ENCODE peak calls at places on chromosomes 6 and 20, in ten cellular contexts. V, Y, R, U, H, I, D, X, O and G are unnamed samples.

GRCh38 chr6:168047841-168048723 is 30.9 kb downstream of the FRMD1 start:
- DNase-seq in Y (no peak), R (no peak), U (peak; percentile 37), I (no peak), D (no peak), X (no peak), H (no peak), V (no peak), O (no peak), G (no peak)

GRCh38 chr6:52361347-52361944 is 505 bp upstream of the PAQR8 start:
- DNase-seq in Y (peak; percentile 51), V (peak; percentile 19), R (no peak), H (peak; percentile 4), I (no peak), X (no peak), U (no peak), O (no peak), D (peak; percentile 7), G (no peak)

GRCh38 chr6:90584636-90585255 is 2.1 kb downstream of the MAP3K7 start:
- DNase-seq in R (peak; percentile 38), Y (no peak), I (no peak), H (peak; percentile 61), U (no peak), V (no peak), O (peak; percentile 4), D (no peak), X (no peak), G (no peak)

GRCh38 chr20:45061244-45061643 is 39.7 kb downstream of the KCNS1 start:
- DNase-seq in V (no peak), H (peak; percentile 93), U (no peak), X (peak; percentile 96), O (peak; percentile 89), D (no peak), I (peak; percentile 71), R (no peak), Y (no peak), G (no peak)

GRCh38 chr6:54291146-54291545 is 17.1 kb upstream of the TINAG start:
- DNase-seq in U (no peak), O (peak; percentile 63), Y (no peak), H (peak; percentile 70), V (no peak), I (no peak), X (peak; percentile 66), R (peak; percentile 35), D (no peak), G (no peak)

GRCh38 chr6:144263786-144264185 is 21.3 kb upstream of the UTRN start:
- DNase-seq in I (no peak), R (no peak), D (no peak), X (no peak), Y (no peak), U (no peak), H (peak; percentile 38), O (no peak), V (no peak), G (no peak)

GRCh38 chr20:38198238-38198861 is 33.3 kb upstream of the TGM2 start:
- DNase-seq in U (no peak), X (peak; percentile 31), O (no peak), R (no peak), D (no peak), I (no peak), H (peak; percentile 73), Y (peak; percentile 35), V (no peak), G (no peak)

GRCh38 chr20:47235111-47235510 is 121.4 kb downstream of the ZMYND8 start:
- DNase-seq in D (no peak), O (no peak), V (no peak), X (no peak), Y (no peak), R (no peak), I (no peak), H (no peak), U (no peak), G (no peak)

GRCh38 chr6:39594304-39594703 is 130.9 kb downstream of the KIF6 start:
- DNase-seq in Y (no peak), H (no peak), O (no peak), D (no peak), R (no peak), U (no peak), I (no peak), X (no peak), V (no peak), G (no peak)

GRCh38 chr20:19435820-19436219 is 223.4 kb downstream of the SLC24A3 start:
- DNase-seq in O (no peak), I (no peak), H (no peak), X (no peak), V (no peak), D (no peak), Y (no peak), R (no peak), U (no peak), G (no peak)

GRCh38 chr6:107460074-107460631 is 789 bp upstream of the PDSS2 start:
- DNase-seq in H (peak; percentile 4), Y (no peak), V (no peak), O (peak; percentile 21), I (no peak), R (no peak), D (no peak), U (no peak), X (no peak), G (no peak)

GRCh38 chr6:107458687-107459282 is 579 bp downstream of the PDSS2 start:
- DNase-seq in R (peak; percentile 56), U (peak; percentile 62), Y (no peak), I (peak; percentile 29), O (peak; percentile 14), X (peak; percentile 26), V (peak; percentile 22), H (peak; percentile 22), D (peak; percentile 10), G (no peak)

GRCh38 chr6:107459283-107460073 is at the start of gene PDSS2:
- DNase-seq in X (peak; percentile 94), I (peak; percentile 86), O (peak; percentile 96), U (peak; percentile 99), D (peak; percentile 97), H (peak; percentile 95), Y (peak; percentile 100), V (peak; percentile 99), R (peak; percentile 98), G (peak; percentile 94)
- TF ChIP-seq CTCF in X (peak; percentile 49), I (peak; percentile 23), O (peak; percentile 65), U (no peak), D (no peak), H (peak; percentile 63), Y (peak; percentile 82), V (peak; percentile 57), R (peak; percentile 37), G (peak; percentile 72)

GRCh38 chr20:5865604-5866003 is 84.7 kb downstream of the TRMT6 start:
- DNase-seq in V (no peak), O (no peak), Y (no peak), U (no peak), X (no peak), H (no peak), I (no peak), R (no peak), D (no peak), G (no peak)

GRCh38 chr20:5863040-5863811 is 87.1 kb downstream of the TRMT6 start:
- DNase-seq in H (peak; percentile 72), I (no peak), U (no peak), Y (no peak), O (peak; percentile 89), D (no peak), X (peak; percentile 72), R (no peak), V (peak; percentile 15), G (no peak)

GRCh38 chr20:5862703-5863039 is 87.7 kb downstream of the TRMT6 start:
- DNase-seq in H (no peak), X (no peak), V (no peak), O (peak; percentile 32), R (no peak), U (no peak), Y (no peak), I (no peak), D (no peak), G (no peak)

GRCh38 chr20:5864428-5864827 is 85.9 kb downstream of the TRMT6 start:
- DNase-seq in D (no peak), U (no peak), V (no peak), H (no peak), X (no peak), O (no peak), Y (no peak), I (no peak), R (no peak), G (no peak)

GRCh38 chr20:5864873-5865582 is 85.3 kb downstream of the TRMT6 start:
- DNase-seq in O (peak; percentile 83), V (no peak), D (no peak), R (no peak), X (peak; percentile 58), Y (no peak), U (no peak), I (no peak), H (peak; percentile 67), G (no peak)
- TF ChIP-seq CTCF in O (no peak), V (no peak), D (no peak), R (no peak), X (no peak), Y (no peak), U (no peak), I (no peak), H (no peak), G (no peak)

DNA sequence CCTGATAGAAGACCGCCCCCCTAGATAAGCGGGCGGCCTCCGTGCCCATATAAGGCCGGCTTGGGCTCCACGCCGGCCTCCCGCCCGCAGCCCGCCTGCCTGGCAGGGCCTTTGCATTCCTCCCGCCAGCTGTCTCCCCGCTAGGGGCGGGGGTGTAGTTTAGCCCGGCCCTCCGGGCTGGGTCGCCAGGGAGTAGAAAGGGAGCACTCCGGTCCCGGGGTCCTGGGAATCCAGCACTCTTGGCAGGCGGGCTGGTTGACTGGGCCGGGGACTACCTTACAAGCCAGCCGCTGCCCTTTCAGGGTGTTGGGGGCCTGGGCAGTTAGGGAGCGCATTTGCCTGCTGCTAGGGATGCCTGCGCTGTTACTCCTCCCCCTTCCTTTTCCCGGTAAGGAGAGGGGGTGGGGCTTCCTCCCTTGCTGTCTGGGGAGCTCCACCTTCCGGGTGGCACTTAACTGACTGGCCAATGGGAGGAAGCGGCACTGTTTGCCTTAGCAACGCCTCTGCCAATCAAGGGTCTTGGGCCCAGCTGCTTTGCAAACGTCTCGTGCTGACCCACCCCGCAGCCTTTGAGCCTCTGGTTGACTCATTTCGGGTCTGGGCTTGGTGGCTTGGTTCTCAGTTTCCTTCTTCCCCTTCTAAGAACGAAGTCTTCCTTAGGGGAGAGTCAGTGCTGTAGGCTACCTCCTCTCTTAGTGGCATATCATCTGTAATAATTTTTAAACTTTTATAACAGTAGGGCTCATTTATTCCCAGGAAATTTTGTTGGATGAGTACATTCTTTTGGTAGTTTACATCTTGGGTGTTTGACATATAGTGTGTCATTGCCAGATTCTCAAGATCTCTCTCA is 3.4 kb downstream of the SRF start:
- DNase-seq in O (peak; percentile 99), U (peak; percentile 97), H (peak; percentile 99), R (peak; percentile 99), D (peak; percentile 94), X (peak; percentile 98), V (peak; percentile 95), I (peak; percentile 98), Y (peak; percentile 99), G (peak; percentile 90)
- TF ChIP-seq CTCF in O (no peak), U (peak; percentile 32), H (no peak), R (no peak), D (no peak), X (no peak), V (peak; percentile 45), I (no peak), Y (peak; percentile 46), G (peak; percentile 26)

DNA sequence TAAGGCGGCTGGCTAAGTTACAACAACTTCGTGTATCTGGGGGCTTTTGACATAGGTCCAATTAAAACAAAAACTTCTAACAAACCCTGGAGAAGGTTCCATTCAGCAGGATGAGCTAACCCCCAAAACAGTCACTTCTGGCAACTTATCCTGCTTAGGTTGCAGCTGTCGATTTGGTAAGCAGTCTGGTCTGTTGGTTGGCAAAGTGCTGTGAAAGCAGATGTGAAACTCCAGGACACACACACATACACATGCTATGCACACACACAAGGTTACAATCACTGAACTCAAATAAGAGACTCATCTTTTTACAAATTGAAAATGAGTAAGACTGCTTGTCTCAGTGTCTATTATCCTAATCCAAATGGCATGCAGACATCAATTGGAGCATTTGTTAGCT is 119.0 kb upstream of the STMND1 start:
- DNase-seq in D (no peak), R (peak; percentile 57), O (peak; percentile 70), V (no peak), U (no peak), X (no peak), H (peak; percentile 99), I (no peak), Y (no peak), G (no peak)
- TF ChIP-seq CTCF in D (no peak), R (no peak), O (no peak), V (no peak), U (no peak), X (no peak), H (no peak), I (no peak), Y (no peak), G (no peak)